ENCODE peak calls at places on chromosomes 6 and 20, in eight cellular contexts. Q, T, P, D, Z, E, V and L are unnamed samples.

GRCh38 chr20:10986586-10986985 is 312.8 kb upstream of the JAG1 start:
- DNase-seq in V (no peak), P (no peak), Q (peak; percentile 8), E (no peak), D (no peak), T (no peak), Z (no peak), L (no peak)

GRCh38 chr20:60332523-60332922 is 374.3 kb downstream of the CDH26 start:
- DNase-seq in E (no peak), Q (no peak), P (no peak), T (no peak), V (no peak), Z (no peak), D (no peak), L (no peak)

GRCh38 chr6:116158641-116159040 is 32.7 kb upstream of the COL10A1 start:
- DNase-seq in Q (no peak), V (peak; percentile 59), P (no peak), D (no peak), Z (no peak), E (no peak), T (no peak), L (no peak)

GRCh38 chr6:11828185-11828897 is 49.7 kb upstream of the ADTRP start:
- DNase-seq in Q (no peak), E (no peak), V (no peak), P (no peak), Z (no peak), T (peak; percentile 30), D (no peak), L (no peak)

GRCh38 chr20:22993823-22994222 is 41.3 kb upstream of the SSTR4 start:
- DNase-seq in V (no peak), T (no peak), E (no peak), D (no peak), Q (no peak), Z (no peak), P (no peak), L (no peak)

GRCh38 chr20:37310951-37311350 is 21.5 kb downstream of the MANBAL start:
- DNase-seq in Z (no peak), D (no peak), T (no peak), Q (no peak), P (no peak), E (no peak), V (no peak), L (no peak)

GRCh38 chr6:13272131-13273046 is 55.9 kb downstream of the TBC1D7 start:
- DNase-seq in Q (no peak), P (no peak), Z (no peak), T (peak; percentile 84), D (no peak), V (no peak), E (no peak), L (no peak)

GRCh38 chr20:57698191-57698866 is 11.5 kb downstream of the PMEPA1 start:
- DNase-seq in Q (no peak), T (no peak), V (peak; percentile 98), P (peak; percentile 57), D (peak; percentile 94), Z (peak; percentile 84), E (peak; percentile 100), L (no peak)

GRCh38 chr20:57432874-57433491 is 41.8 kb downstream of the RBM38 start:
- DNase-seq in D (no peak), Z (no peak), T (peak; percentile 92), V (peak; percentile 46), E (peak; percentile 56), Q (no peak), P (no peak), L (no peak)

GRCh38 chr20:42024653-42025052 is 406.5 kb upstream of the CHD6 start:
- DNase-seq in Z (peak; percentile 43), D (no peak), Q (peak; percentile 78), P (no peak), T (no peak), V (no peak), E (no peak), L (no peak)

GRCh38 chr6:168828800-168829199 is 387.8 kb downstream of the SMOC2 start:
- DNase-seq in E (peak; percentile 45), P (no peak), Z (no peak), T (no peak), Q (no peak), D (no peak), V (no peak), L (no peak)

GRCh38 chr6:21935561-21936028 is 342.0 kb downstream of the SOX4 start:
- DNase-seq in V (peak; percentile 72), D (peak; percentile 27), Q (peak; percentile 53), T (peak; percentile 68), E (peak; percentile 69), P (no peak), Z (no peak), L (peak; percentile 87)

GRCh38 chr6:91566467-91566866 is 979.6 kb upstream of the MAP3K7 start:
- DNase-seq in Q (no peak), Z (no peak), V (no peak), D (no peak), E (peak; percentile 29), T (no peak), P (no peak), L (no peak)

DNA sequence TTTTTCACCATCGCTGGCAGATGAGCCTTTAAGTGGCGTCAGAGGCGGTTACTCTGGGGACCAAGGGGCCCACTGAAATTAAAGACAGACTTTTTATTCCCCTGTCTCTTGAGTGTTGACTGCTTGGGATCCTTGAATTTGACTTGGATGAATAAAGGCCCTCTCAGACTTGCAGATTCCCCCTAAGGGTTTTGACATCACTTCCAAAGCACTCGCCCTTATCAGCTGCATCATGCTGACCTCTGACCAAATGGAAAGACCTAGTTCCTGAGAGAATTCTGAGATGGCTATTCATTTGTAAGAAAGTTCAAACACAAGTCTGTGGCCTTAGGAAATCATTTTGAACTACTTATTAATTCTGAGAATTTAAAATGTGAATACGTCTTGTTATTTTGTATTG is 13.5 kb upstream of the MOXD1 start:
- DNase-seq in D (no peak), T (no peak), Q (no peak), P (no peak), Z (no peak), E (no peak), V (peak; percentile 70), L (no peak)
- TF ChIP-seq EZH2phosphoT487 in D (no peak), T (no peak), Q (no peak), P (no peak), Z (no peak), E (no peak), V (peak; percentile 52), L (no peak)

GRCh38 chr6:38713812-38714211 is 1.3 kb upstream of the DNAH8 start:
- DNase-seq in E (peak; percentile 80), V (no peak), Q (no peak), P (no peak), D (no peak), Z (no peak), T (no peak), L (peak; percentile 35)
- TF ChIP-seq EZH2phosphoT487 in E (no peak), V (no peak), Q (no peak), P (no peak), D (no peak), Z (no peak), T (no peak), L (no peak)

GRCh38 chr6:44925100-44925739 is 402.9 kb upstream of the RUNX2 start:
- DNase-seq in Q (no peak), E (no peak), P (peak; percentile 27), Z (peak; percentile 36), T (no peak), D (no peak), V (peak; percentile 44), L (peak; percentile 48)
- TF ChIP-seq EZH2phosphoT487 in Q (no peak), E (no peak), P (no peak), Z (no peak), T (no peak), D (no peak), V (no peak), L (no peak)

DNA sequence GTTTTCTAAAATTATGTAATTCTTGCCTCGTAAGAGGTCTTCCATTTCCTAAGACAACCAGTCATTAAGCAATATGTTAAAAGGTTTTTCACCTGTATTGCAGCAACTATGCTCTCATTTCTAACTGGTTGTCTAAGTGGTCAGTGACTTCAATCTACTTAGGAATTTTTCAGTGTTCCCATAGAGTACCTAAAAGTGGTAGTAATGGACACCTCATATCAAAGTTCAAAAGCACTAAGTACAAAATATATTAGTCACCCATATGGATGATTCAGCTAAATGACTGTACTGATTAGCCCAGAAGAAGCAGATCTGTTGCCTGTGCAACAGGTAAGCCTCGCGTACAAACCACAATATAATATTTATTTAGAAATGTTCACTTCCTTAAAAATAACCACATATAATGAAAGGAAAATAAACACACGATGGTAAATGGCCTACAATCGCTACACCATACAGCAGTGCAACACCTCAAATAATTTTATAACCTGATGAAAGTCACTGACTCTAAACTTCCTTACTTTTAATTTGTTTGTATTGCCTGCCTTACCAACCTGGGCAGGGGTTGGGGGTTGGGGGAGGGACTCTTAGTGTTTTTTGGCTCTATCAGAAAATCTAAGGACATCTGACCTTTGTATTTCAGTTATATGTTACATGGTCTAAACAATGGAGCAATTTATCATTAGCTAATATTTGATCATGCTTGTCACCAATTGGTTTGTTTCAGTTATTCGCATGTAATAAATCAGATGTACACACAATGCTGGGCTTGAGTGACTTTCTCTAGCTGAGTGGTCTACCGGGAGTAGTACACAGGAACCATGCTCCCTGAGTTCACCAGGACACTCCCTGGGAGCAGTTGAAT is 105.9 kb downstream of the HIVEP2 start:
- DNase-seq in V (peak; percentile 53), D (peak; percentile 86), P (no peak), Z (no peak), T (no peak), E (peak; percentile 85), Q (no peak), L (no peak)
- TF ChIP-seq EZH2phosphoT487 in V (no peak), D (no peak), P (no peak), Z (no peak), T (no peak), E (no peak), Q (no peak), L (no peak)

GRCh38 chr6:16769986-16770376 is 8.7 kb upstream of the ATXN1 start:
- DNase-seq in D (no peak), Q (no peak), V (peak; percentile 85), P (no peak), Z (no peak), T (no peak), E (peak; percentile 63), L (no peak)
- TF ChIP-seq EZH2phosphoT487 in D (no peak), Q (no peak), V (no peak), P (no peak), Z (no peak), T (no peak), E (no peak), L (no peak)

GRCh38 chr20:31833130-31833930 is 12.1 kb downstream of the FOXS1 start:
- DNase-seq in Q (peak; percentile 87), D (peak; percentile 36), Z (peak; percentile 79), E (peak; percentile 70), T (peak; percentile 62), P (peak; percentile 90), V (peak; percentile 52), L (peak; percentile 98)
- TF ChIP-seq EZH2phosphoT487 in Q (no peak), D (no peak), Z (no peak), E (no peak), T (no peak), P (no peak), V (no peak), L (no peak)

GRCh38 chr6:139905404-139906052 is 531.1 kb upstream of the CITED2 start:
- DNase-seq in Z (no peak), T (no peak), Q (no peak), D (no peak), V (no peak), E (no peak), P (no peak), L (no peak)
- TF ChIP-seq EZH2phosphoT487 in Z (no peak), T (no peak), Q (no peak), D (no peak), V (no peak), E (no peak), P (no peak), L (no peak)